ENCODE peak calls at places on chromosome 19, in six cellular contexts. M, A, R, C, B and Y are unnamed samples.

GRCh38 chr19:58380037-58380735 is 644 bp downstream of the ZNF837 start:
- DNase-seq in M (no peak), A (no peak), R (no peak), C (no peak), B (no peak), Y (no peak)

GRCh38 chr19:632228-633067 is 889 bp downstream of the POLRMT start:
- DNase-seq in M (no peak), A (peak), R (no peak), C (no peak), B (peak), Y (peak)

GRCh38 chr19:35299523-35300339 is 7.8 kb downstream of the MAG start:
- DNase-seq in M (peak), A (no peak), R (no peak), C (no peak), B (no peak), Y (no peak)

GRCh38 chr19:53537126-53537522 is 821 bp upstream of the ZNF331 start:
- DNase-seq in M (no peak), A (no peak), R (no peak), C (no peak), B (no peak), Y (no peak)

GRCh38 chr19:33295621-33296472 is 6.5 kb downstream of the CEBPA start:
- DNase-seq in M (no peak), A (no peak), R (no peak), C (no peak), B (no peak), Y (no peak)

GRCh38 chr19:46787331-46788100 is 878 bp downstream of the SLC1A5 start:
- DNase-seq in M (no peak), A (peak), R (no peak), C (peak), B (peak), Y (no peak)

GRCh38 chr19:38711726-38712153 is 32.5 kb downstream of the CAPN12 start:
- DNase-seq in M (no peak), A (peak), R (no peak), C (no peak), B (peak), Y (no peak)

GRCh38 chr19:7658219-7658686 is 10.6 kb upstream of the RETN start:
- DNase-seq in M (peak), A (no peak), R (no peak), C (no peak), B (no peak), Y (no peak)

GRCh38 chr19:12034610-12035009 is 869 bp downstream of the ZNF433 start:
- DNase-seq in M (no peak), A (no peak), R (no peak), C (no peak), B (no peak), Y (no peak)

GRCh38 chr19:10543420-10544241 is at the start of gene ATG4D:
- DNase-seq in M (peak), A (peak), R (peak), C (peak), B (no peak), Y (no peak)

GRCh38 chr19:8204961-8205360 is 4.2 kb upstream of the CERS4 start:
- DNase-seq in M (no peak), A (no peak), R (no peak), C (no peak), B (no peak), Y (no peak)

GRCh38 chr19:17327068-17327653 is 7.5 kb downstream of the ANO8 start:
- DNase-seq in M (no peak), A (no peak), R (no peak), C (no peak), B (no peak), Y (no peak)

GRCh38 chr19:1858412-1859081 is 4.8 kb downstream of the KLF16 start:
- DNase-seq in M (no peak), A (no peak), R (no peak), C (no peak), B (no peak), Y (no peak)

GRCh38 chr19:48443262-48443661 is 2.5 kb upstream of the GRWD1 start:
- DNase-seq in M (no peak), A (no peak), R (no peak), C (no peak), B (no peak), Y (no peak)

GRCh38 chr19:46353730-46354528 is 7.0 kb downstream of the PPP5C start:
- DNase-seq in M (no peak), A (no peak), R (no peak), C (no peak), B (no peak), Y (no peak)

GRCh38 chr19:38303517-38304351 is at the start of gene C19orf33:
- DNase-seq in M (no peak), A (peak), R (no peak), C (peak), B (no peak), Y (peak)

GRCh38 chr19:28126499-28126898 is 1086.5 kb downstream of the UQCRFS1 start:
- DNase-seq in M (no peak), A (no peak), R (no peak), C (no peak), B (no peak), Y (no peak)

GRCh38 chr19:2416321-2417097 is 10.9 kb downstream of the TIMM13 start:
- DNase-seq in M (no peak), A (no peak), R (no peak), C (no peak), B (no peak), Y (no peak)

GRCh38 chr19:49150106-49150943 is 4.9 kb downstream of the HRC start:
- DNase-seq in M (peak), A (peak), R (no peak), C (peak), B (peak), Y (peak)

GRCh38 chr19:2271516-2272103 is 10.4 kb downstream of the PEAK3 start:
- DNase-seq in M (no peak), A (peak), R (no peak), C (no peak), B (no peak), Y (no peak)

GRCh38 chr19:458091-459042 is 2.5 kb downstream of the SHC2 start:
- DNase-seq in M (no peak), A (no peak), R (no peak), C (no peak), B (no peak), Y (no peak)

GRCh38 chr19:52070496-52070895 is 21.9 kb upstream of the ZNF432 start:
- DNase-seq in M (no peak), A (peak), R (no peak), C (no peak), B (peak), Y (no peak)